ENCODE peak calls at places on chromosomes 7 and 10, in four cellular contexts. Z is ascending aorta, G is OCI-LY7, D is hepatocyte. A is an unnamed sample.
A peak's percentile ranks its signal among the peaks of the same experiment; 100 is the strongest.

GRCh38 chr7:69208848-69209247 is 389.4 kb upstream of the AUTS2 start:
- DNase-seq in Z (no peak), D (no peak), G (peak; percentile 78), A (no peak)

GRCh38 chr10:113480828-113481502 is 71.9 kb upstream of the HABP2 start:
- DNase-seq in D (no peak), Z (no peak), G (no peak), A (no peak)

GRCh38 chr7:116715087-116715486 is 43.1 kb downstream of the MET start:
- DNase-seq in G (no peak), Z (no peak), D (no peak), A (no peak)

GRCh38 chr7:158816271-158816670 is 13.0 kb downstream of the ESYT2 start:
- DNase-seq in G (no peak), Z (no peak), D (peak; percentile 19), A (no peak)

GRCh38 chr7:40372031-40372430 is 237.2 kb downstream of the SUGCT start:
- DNase-seq in Z (no peak), G (no peak), D (no peak), A (no peak)

GRCh38 chr10:33163941-33164824 is 170.3 kb downstream of the NRP1 start:
- DNase-seq in D (no peak), Z (no peak), G (no peak), A (no peak)

GRCh38 chr7:105775580-105775979 is 100.8 kb downstream of the ATXN7L1 start:
- DNase-seq in G (no peak), D (no peak), Z (no peak), A (no peak)

GRCh38 chr10:84098667-84099066 is 40.6 kb upstream of the GHITM start:
- DNase-seq in D (no peak), G (no peak), Z (no peak), A (no peak)

GRCh38 chr10:106395061-106395749 is 769.3 kb downstream of the SORCS1 start:
- DNase-seq in G (no peak), Z (no peak), D (no peak), A (no peak)

GRCh38 chr10:126014309-126014708 is 117.9 kb downstream of the FANK1 start:
- DNase-seq in G (no peak), Z (no peak), D (no peak), A (no peak)

GRCh38 chr10:73647211-73647874 is 6.1 kb upstream of the MYOZ1 start:
- DNase-seq in D (peak; percentile 77), G (no peak), Z (peak; percentile 78), A (no peak)

GRCh38 chr10:124708922-124709520 is 35.2 kb downstream of the FAM53B start:
- DNase-seq in D (no peak), G (no peak), Z (no peak), A (no peak)

GRCh38 chr10:24681476-24682088 is 42.1 kb downstream of the ARHGAP21 start:
- DNase-seq in D (peak; percentile 26), G (peak; percentile 20), Z (no peak), A (no peak)

GRCh38 chr10:133024711-133025557 is 62.8 kb upstream of the ADGRA1 start:
- DNase-seq in G (no peak), Z (no peak), D (no peak), A (no peak)

GRCh38 chr10:31622993-31623392 is 304.0 kb downstream of the ZEB1 start:
- DNase-seq in G (no peak), Z (no peak), D (no peak), A (no peak)

GRCh38 chr7:369981-370621 is 80.1 kb downstream of the FOXL3 start:
- DNase-seq in Z (no peak), D (peak; percentile 54), G (no peak), A (no peak)

GRCh38 chr7:108136191-108136581 is 6.0 kb upstream of the LAMB4 start:
- DNase-seq in D (no peak), G (no peak), Z (no peak), A (no peak)

GRCh38 chr10:1738950-1739349 is 1.6 kb upstream of the ADARB2 start:
- DNase-seq in G (no peak), Z (no peak), D (no peak), A (no peak)

GRCh38 chr10:80122746-80123145 is 9.8 kb upstream of the PLAC9 start:
- DNase-seq in D (no peak), G (no peak), Z (no peak), A (no peak)
- H3K27ac ChIP-seq in D (no peak overlapping the region), G (no peak overlapping the region), Z (no peak overlapping the region), A (no peak overlapping the region)

DNA sequence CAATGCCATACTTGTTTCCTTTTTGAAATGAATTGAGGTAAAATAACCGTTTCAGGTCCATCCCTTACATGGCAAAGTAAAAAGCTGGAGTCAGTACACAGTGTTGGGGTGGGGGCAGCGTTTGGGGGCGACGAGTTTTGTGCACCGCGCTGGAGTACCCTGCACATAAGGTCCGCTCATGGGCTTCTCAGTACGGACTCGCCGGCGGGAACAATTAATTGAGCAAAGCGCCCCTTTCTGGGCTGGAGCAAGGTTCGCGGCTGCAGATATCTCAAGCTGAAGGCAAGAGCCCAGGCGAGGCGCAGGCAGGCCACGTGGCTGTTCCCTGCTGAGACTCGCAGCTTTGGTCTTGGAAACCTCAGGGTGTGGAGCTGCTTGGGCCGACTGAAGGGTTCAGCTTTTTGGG is 1.5 kb upstream of the TWIST1 start:
- DNase-seq in G (no peak), D (no peak), Z (peak; percentile 64), A (no peak)
- H3K4me3 ChIP-seq in G (no peak overlapping the region), D (peak overlapping the region; percentile 18), Z (no peak overlapping the region), A (no peak overlapping the region)

GRCh38 chr7:75969182-75969581 is 25.2 kb downstream of the TMEM120A start:
- DNase-seq in Z (peak; percentile 66), D (no peak), G (no peak), A (no peak)
- H3K4me1 ChIP-seq in Z (peaks cover 29% of the 10 kb centered on the region), D (peaks cover 9% of the 10 kb centered on the region), G (no peaks in the 10 kb centered on the region), A (no peaks in the 10 kb centered on the region)

DNA sequence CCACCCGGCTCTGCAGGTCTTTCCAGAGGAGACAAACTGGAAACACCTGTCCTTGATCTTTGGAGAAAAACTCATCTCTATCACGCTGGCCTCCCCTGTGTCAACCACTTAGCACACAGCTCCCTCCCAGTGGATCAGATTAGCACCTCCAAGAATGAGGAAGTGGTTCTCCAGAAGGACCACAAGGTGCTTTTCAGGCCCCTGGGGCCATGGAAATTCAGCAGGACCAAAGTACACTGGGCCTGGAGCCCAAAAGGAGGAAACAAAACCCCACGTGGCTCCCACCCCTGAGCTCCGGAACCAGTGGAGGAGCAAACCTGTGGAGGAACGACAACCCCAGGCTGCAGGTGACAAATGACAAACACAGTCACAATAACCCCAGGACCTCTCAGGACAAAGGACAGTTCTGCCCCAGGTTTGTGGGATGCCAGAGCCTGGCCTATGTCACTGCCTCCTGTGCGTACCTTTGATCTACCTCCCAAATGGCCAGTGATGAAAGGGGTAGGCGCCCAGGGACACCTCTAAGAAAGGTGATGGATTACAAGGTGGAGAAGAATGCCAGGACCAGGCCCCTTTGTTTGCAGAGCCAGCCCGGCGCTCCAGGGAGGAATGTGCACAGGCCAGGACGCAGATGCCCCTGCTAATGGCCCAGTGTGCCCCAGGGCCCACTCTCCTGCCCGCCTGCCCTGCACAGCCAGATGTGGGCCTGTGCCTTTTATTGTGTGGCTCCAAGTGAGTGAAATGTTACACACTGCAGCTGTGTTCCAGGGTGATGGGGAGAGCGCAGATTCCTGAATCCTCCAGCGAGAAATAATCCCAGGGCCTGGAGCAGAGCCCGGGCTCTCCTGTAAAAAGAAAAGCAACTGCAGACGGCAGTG is 5.6 kb downstream of the TNS3 start:
- DNase-seq in G (peak; percentile 60), D (peak; percentile 78), Z (peak; percentile 75), A (no peak)
- H3K27ac ChIP-seq in G (peak overlapping the region; percentile 75), D (peak overlapping the region; percentile 100), Z (peak overlapping the region; percentile 89), A (no peak overlapping the region)

GRCh38 chr10:117408436-117409384 is 33.5 kb upstream of the PDZD8 start:
- DNase-seq in D (no peak), G (no peak), Z (no peak), A (no peak)

GRCh38 chr10:117411440-117412428 is 36.5 kb upstream of the PDZD8 start:
- DNase-seq in Z (no peak), D (no peak), G (no peak), A (no peak)

GRCh38 chr10:117413928-117414618 is 38.8 kb upstream of the PDZD8 start:
- DNase-seq in G (no peak), D (no peak), Z (no peak), A (no peak)

GRCh38 chr10:117409549-117410283 is 34.5 kb upstream of the PDZD8 start:
- DNase-seq in Z (no peak), D (no peak), G (no peak), A (no peak)

DNA sequence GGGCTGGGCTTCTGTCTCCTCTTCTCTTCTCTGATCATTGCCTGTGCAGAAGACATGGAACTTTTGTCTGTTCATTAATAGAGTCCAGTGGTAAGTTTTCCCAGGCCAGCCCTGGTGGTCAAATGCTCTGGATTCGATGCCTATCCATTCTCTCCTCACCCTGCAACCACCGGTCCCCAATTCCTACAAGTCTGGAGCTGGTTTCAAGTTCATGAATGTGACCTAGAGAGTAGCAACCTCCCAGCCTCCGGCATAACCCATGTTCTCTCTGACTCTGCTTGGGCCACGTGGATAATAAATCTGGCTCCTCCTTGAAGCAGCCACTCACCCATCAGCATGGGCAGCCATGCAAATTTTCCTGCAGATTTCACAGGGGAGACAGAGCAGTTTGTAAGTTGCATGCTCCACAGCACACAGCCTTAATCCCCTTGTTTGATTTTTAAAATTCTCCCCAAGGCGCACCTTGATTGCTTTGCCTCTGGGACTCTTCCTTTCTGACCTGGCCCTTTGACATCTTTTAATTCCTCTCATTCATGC is 37.3 kb upstream of the PDZD8 start:
- DNase-seq in D (no peak), G (no peak), Z (no peak), A (no peak)
- H3K4me3 ChIP-seq in D (no peak overlapping the region), G (no peak overlapping the region), Z (no peak overlapping the region), A (no peak overlapping the region)

DNA sequence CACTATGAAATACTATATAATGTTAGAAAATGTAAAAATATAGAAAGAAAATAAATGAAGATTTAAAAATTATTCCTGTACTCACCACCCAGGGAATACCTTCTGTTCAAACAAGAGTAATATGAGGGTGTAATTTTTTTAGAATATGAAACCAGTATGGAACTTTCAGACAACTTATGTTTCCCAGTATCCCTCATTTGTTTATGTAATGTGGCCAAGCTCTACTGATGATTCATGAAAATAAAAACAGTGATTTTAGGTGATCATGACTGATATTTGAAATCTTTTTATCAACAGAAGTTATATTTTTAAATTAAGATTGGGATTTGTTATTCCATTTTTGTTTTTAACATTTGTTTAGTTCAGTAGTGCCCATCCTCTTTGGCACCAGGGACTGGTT is 18.8 kb downstream of the SLK start:
- DNase-seq in Z (no peak), G (no peak), D (no peak), A (no peak)
- H3K4me1 ChIP-seq in Z (no peaks in the 10 kb centered on the region), G (peaks cover 18% of the 10 kb centered on the region), D (peaks cover 4% of the 10 kb centered on the region), A (peaks cover 20% of the 10 kb centered on the region)